ENCODE peak calls at places on chromosomes 4 and X, in nine cellular contexts. A is activated CD4-positive, alpha-beta T cell treated with anti-CD3 and anti-CD28 coated beads, Interleukin-2, amount 50 U/mL, for 24 hours; I is GM20000; S is OCI-LY7; V is activated effector memory CD4-positive, alpha-beta T cell treated with Interleukin-2 at 50 U/mL for 16 hours; E is stimulated activated CD4-positive, alpha-beta T cell treated with anti-CD3 and anti-CD28 coated beads, Interleukin-15, amount 100 ng/mL, for 1 hour; B is sigmoid colon; U is substantia nigra; P is putamen. G is an unnamed sample.
A peak's percentile ranks its signal among the peaks of the same experiment; 100 is the strongest.

GRCh38 chrX:72738396-72738795 is 24.3 kb upstream of the PHKA1 start:
- DNase-seq in P (no peak), U (no peak), V (no peak), S (no peak), I (no peak), E (no peak), A (no peak), B (no peak), G (no peak)

GRCh38 chrX:15751160-15751819 is 13.2 kb downstream of the CA5B start:
- DNase-seq in I (no peak), S (no peak), U (no peak), E (no peak), V (no peak), P (no peak), B (no peak), A (no peak), G (no peak)

GRCh38 chr4:102569200-102569599 is 68.0 kb downstream of the NFKB1 start:
- DNase-seq in B (no peak), P (no peak), E (no peak), I (no peak), U (no peak), A (no peak), S (no peak), V (no peak), G (peak; percentile 75)

GRCh38 chrX:47854474-47854873 is 17.8 kb downstream of the ZNF81 start:
- DNase-seq in V (no peak), S (peak; percentile 22), U (no peak), E (no peak), B (no peak), A (no peak), I (no peak), P (peak; percentile 7), G (peak; percentile 35)

GRCh38 chr4:1534876-1535526 is 128.8 kb upstream of the NKX1-1 start:
- DNase-seq in P (no peak), I (no peak), S (no peak), E (no peak), B (peak; percentile 52), V (no peak), U (no peak), A (no peak), G (no peak)

GRCh38 chr4:151865327-151865726 is 104.5 kb upstream of the GATB start:
- DNase-seq in P (peak; percentile 81), V (no peak), A (no peak), E (no peak), S (no peak), U (peak; percentile 11), I (no peak), B (peak; percentile 80), G (no peak)

GRCh38 chrX:71636438-71637252 is 18.3 kb upstream of the CXCR3 start:
- DNase-seq in P (peak; percentile 29), A (no peak), V (no peak), S (peak; percentile 64), I (no peak), B (no peak), U (no peak), E (no peak), G (no peak)

GRCh38 chrX:114800719-114801118 is 216.7 kb downstream of the IL13RA2 start:
- DNase-seq in V (no peak), I (no peak), E (no peak), B (no peak), S (no peak), A (no peak), U (no peak), P (no peak), G (peak; percentile 85)

GRCh38 chrX:81556880-81557279 is 355.0 kb downstream of the SH3BGRL start:
- DNase-seq in E (no peak), A (no peak), P (no peak), V (no peak), U (no peak), S (no peak), B (no peak), I (no peak), G (no peak)

GRCh38 chr4:26789208-26789607 is 71.4 kb upstream of the STIM2 start:
- DNase-seq in U (no peak), V (no peak), P (no peak), S (no peak), E (no peak), I (no peak), A (no peak), B (no peak), G (no peak)

GRCh38 chr4:121408-122084 is 2.8 kb upstream of the ZNF718 start:
- DNase-seq in I (no peak), A (no peak), E (no peak), P (no peak), U (no peak), B (no peak), S (peak; percentile 18), V (no peak), G (no peak)

GRCh38 chr4:154329939-154330338 is 161.7 kb downstream of the DCHS2 start:
- DNase-seq in E (no peak), S (no peak), A (no peak), U (no peak), P (no peak), B (peak; percentile 90), V (no peak), I (no peak), G (peak; percentile 34)

GRCh38 chrX:136710324-136710951 is 62.5 kb downstream of the CD40LG start:
- DNase-seq in B (no peak), P (no peak), I (no peak), S (no peak), V (no peak), U (no peak), A (no peak), E (no peak), G (peak; percentile 26)

GRCh38 chrX:40012800-40013682 is 84.7 kb downstream of the BCOR start:
- DNase-seq in S (peak; percentile 77), E (no peak), V (no peak), U (no peak), B (peak; percentile 88), I (peak; percentile 61), P (peak; percentile 6), A (no peak), G (peak; percentile 61)